ENCODE peak calls at places on chromosomes 2 and 18, in eight cellular contexts. One of them, this sample, is unnamed. For H3K4me1, the result is how much of the 10 kb centered on the place peaks cover.

GRCh38 chr2:174788291-174788929 is 24.1 kb upstream of the CHRNA1 start:
- DNase-seq in heart right ventricle: no peak
- DNase-seq in tibial artery: no peak
- DNase-seq in astrocyte: peak
- DNase-seq in GM23248: peak
- DNase-seq in H1: no peak
- DNase-seq in heart left ventricle: no peak
- DNase-seq in naive thymus-derived CD4-positive, alpha-beta T cell: no peak
- DNase-seq in this sample: no peak

GRCh38 chr2:17309741-17310339 is 208.4 kb downstream of the RAD51AP2 start:
- DNase-seq in heart right ventricle: no peak
- DNase-seq in tibial artery: no peak
- DNase-seq in astrocyte: peak
- DNase-seq in GM23248: peak
- DNase-seq in H1: peak
- DNase-seq in heart left ventricle: no peak
- DNase-seq in naive thymus-derived CD4-positive, alpha-beta T cell: no peak
- DNase-seq in this sample: no peak

GRCh38 chr18:73318732-73319479 is 451.1 kb upstream of the NETO1 start:
- DNase-seq in heart right ventricle: no peak
- DNase-seq in tibial artery: no peak
- DNase-seq in astrocyte: peak
- DNase-seq in GM23248: peak
- DNase-seq in H1: no peak
- DNase-seq in heart left ventricle: peak
- DNase-seq in naive thymus-derived CD4-positive, alpha-beta T cell: no peak
- DNase-seq in this sample: no peak

GRCh38 chr2:33238111-33238510 is 238.3 kb upstream of the RASGRP3 start:
- DNase-seq in heart right ventricle: no peak
- DNase-seq in tibial artery: no peak
- DNase-seq in astrocyte: peak
- DNase-seq in GM23248: peak
- DNase-seq in H1: no peak
- DNase-seq in heart left ventricle: no peak
- DNase-seq in naive thymus-derived CD4-positive, alpha-beta T cell: no peak
- DNase-seq in this sample: no peak

GRCh38 chr2:106801256-106801655 is 84.7 kb downstream of the ST6GAL2 start:
- DNase-seq in heart right ventricle: no peak
- DNase-seq in tibial artery: no peak
- DNase-seq in astrocyte: no peak
- DNase-seq in GM23248: no peak
- DNase-seq in H1: no peak
- DNase-seq in heart left ventricle: no peak
- DNase-seq in naive thymus-derived CD4-positive, alpha-beta T cell: no peak
- DNase-seq in this sample: no peak

GRCh38 chr2:6353669-6354068 is 512.0 kb downstream of the CMPK2 start:
- DNase-seq in heart right ventricle: no peak
- DNase-seq in tibial artery: no peak
- DNase-seq in astrocyte: peak
- DNase-seq in GM23248: no peak
- DNase-seq in H1: no peak
- DNase-seq in heart left ventricle: no peak
- DNase-seq in naive thymus-derived CD4-positive, alpha-beta T cell: no peak
- DNase-seq in this sample: no peak

GRCh38 chr18:72375628-72376027 is 168.5 kb downstream of the CBLN2 start:
- DNase-seq in heart right ventricle: no peak
- DNase-seq in tibial artery: no peak
- DNase-seq in astrocyte: peak
- DNase-seq in GM23248: no peak
- DNase-seq in H1: no peak
- DNase-seq in heart left ventricle: no peak
- DNase-seq in naive thymus-derived CD4-positive, alpha-beta T cell: no peak
- DNase-seq in this sample: no peak

GRCh38 chr2:232563580-232563979 is 13.1 kb downstream of the EIF4E2 start:
- DNase-seq in heart right ventricle: no peak
- DNase-seq in tibial artery: no peak
- DNase-seq in astrocyte: peak
- DNase-seq in GM23248: peak
- DNase-seq in H1: no peak
- DNase-seq in heart left ventricle: no peak
- DNase-seq in naive thymus-derived CD4-positive, alpha-beta T cell: no peak
- DNase-seq in this sample: no peak

GRCh38 chr2:239273280-239274234 is 127.3 kb downstream of the HDAC4 start:
- DNase-seq in heart right ventricle: no peak
- DNase-seq in tibial artery: peak
- DNase-seq in astrocyte: no peak
- DNase-seq in GM23248: no peak
- DNase-seq in H1: no peak
- DNase-seq in heart left ventricle: no peak
- DNase-seq in naive thymus-derived CD4-positive, alpha-beta T cell: no peak
- DNase-seq in this sample: no peak

DNA sequence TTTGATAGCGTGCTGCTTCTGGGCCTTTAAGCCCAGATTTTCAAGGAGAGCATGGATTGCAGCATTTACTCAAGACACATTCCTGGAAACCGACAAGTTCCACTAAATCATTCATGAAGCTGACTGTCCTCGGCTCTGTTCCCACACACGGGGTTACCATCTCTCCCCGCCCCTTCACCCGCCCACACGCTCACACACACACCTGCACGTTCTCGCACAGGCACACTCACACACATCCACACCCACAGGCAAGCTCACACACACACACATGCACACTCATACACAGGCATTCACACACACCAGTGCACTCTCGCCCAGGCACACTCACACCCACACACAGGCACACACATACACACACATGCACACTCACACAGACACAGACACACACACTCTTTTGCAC is 150.0 kb upstream of the AGAP1 start:
- DNase-seq in heart right ventricle: no peak
- DNase-seq in tibial artery: no peak
- DNase-seq in astrocyte: peak
- DNase-seq in GM23248: peak
- DNase-seq in H1: no peak
- DNase-seq in heart left ventricle: no peak
- DNase-seq in naive thymus-derived CD4-positive, alpha-beta T cell: no peak
- DNase-seq in this sample: no peak
- H3K27ac ChIP-seq in heart right ventricle: no peak
- H3K27ac ChIP-seq in tibial artery: no peak
- H3K27ac ChIP-seq in astrocyte: no peak
- H3K27ac ChIP-seq in GM23248: no peak
- H3K27ac ChIP-seq in H1: no peak
- H3K27ac ChIP-seq in heart left ventricle: peak
- H3K27ac ChIP-seq in naive thymus-derived CD4-positive, alpha-beta T cell: no peak
- H3K27ac ChIP-seq in this sample: no peak

GRCh38 chr2:100755441-100755840 is 64.5 kb upstream of the NPAS2 start:
- DNase-seq in heart right ventricle: no peak
- DNase-seq in tibial artery: no peak
- DNase-seq in astrocyte: peak
- DNase-seq in GM23248: peak
- DNase-seq in H1: no peak
- DNase-seq in heart left ventricle: no peak
- DNase-seq in naive thymus-derived CD4-positive, alpha-beta T cell: no peak
- DNase-seq in this sample: no peak

GRCh38 chr2:100757621-100758394 is 62.1 kb upstream of the NPAS2 start:
- DNase-seq in heart right ventricle: no peak
- DNase-seq in tibial artery: no peak
- DNase-seq in astrocyte: peak
- DNase-seq in GM23248: peak
- DNase-seq in H1: no peak
- DNase-seq in heart left ventricle: no peak
- DNase-seq in naive thymus-derived CD4-positive, alpha-beta T cell: no peak
- DNase-seq in this sample: peak

GRCh38 chr2:100754951-100755350 is 65.0 kb upstream of the NPAS2 start:
- DNase-seq in heart right ventricle: no peak
- DNase-seq in tibial artery: no peak
- DNase-seq in astrocyte: no peak
- DNase-seq in GM23248: peak
- DNase-seq in H1: no peak
- DNase-seq in heart left ventricle: no peak
- DNase-seq in naive thymus-derived CD4-positive, alpha-beta T cell: no peak
- DNase-seq in this sample: no peak

GRCh38 chr2:100759901-100760300 is 60.0 kb upstream of the NPAS2 start:
- DNase-seq in heart right ventricle: no peak
- DNase-seq in tibial artery: no peak
- DNase-seq in astrocyte: no peak
- DNase-seq in GM23248: no peak
- DNase-seq in H1: no peak
- DNase-seq in heart left ventricle: no peak
- DNase-seq in naive thymus-derived CD4-positive, alpha-beta T cell: no peak
- DNase-seq in this sample: no peak

DNA sequence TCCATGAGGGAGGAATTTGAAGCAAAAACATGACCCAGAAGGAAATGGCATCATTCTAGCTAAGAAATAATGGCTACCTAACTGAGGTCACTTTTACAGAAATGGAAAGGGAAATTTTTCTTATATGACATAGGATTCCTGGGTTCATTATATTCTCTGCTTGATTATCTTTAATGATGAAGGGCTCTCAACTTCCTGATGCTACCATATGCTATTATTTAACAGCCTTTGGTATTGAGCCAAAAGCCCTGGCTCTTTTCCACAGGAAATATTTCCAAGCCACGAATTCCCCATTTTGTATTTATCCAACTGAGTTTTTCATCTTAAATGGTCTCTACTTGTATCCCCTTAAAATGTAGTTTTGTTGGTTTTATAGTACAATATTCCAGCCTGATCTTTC is 63.2 kb upstream of the NPAS2 start:
- DNase-seq in heart right ventricle: no peak
- DNase-seq in tibial artery: no peak
- DNase-seq in astrocyte: no peak
- DNase-seq in GM23248: no peak
- DNase-seq in H1: no peak
- DNase-seq in heart left ventricle: no peak
- DNase-seq in naive thymus-derived CD4-positive, alpha-beta T cell: no peak
- DNase-seq in this sample: no peak
- H3K4me1 ChIP-seq in heart right ventricle: under half
- H3K4me1 ChIP-seq in tibial artery: under half
- H3K4me1 ChIP-seq in astrocyte: under half
- H3K4me1 ChIP-seq in GM23248: half or more
- H3K4me1 ChIP-seq in H1: under half
- H3K4me1 ChIP-seq in heart left ventricle: under half
- H3K4me1 ChIP-seq in naive thymus-derived CD4-positive, alpha-beta T cell: under half
- H3K4me1 ChIP-seq in this sample: under half

GRCh38 chr2:70528276-70528675 is 25.4 kb downstream of the TGFA start:
- DNase-seq in heart right ventricle: no peak
- DNase-seq in tibial artery: no peak
- DNase-seq in astrocyte: no peak
- DNase-seq in GM23248: no peak
- DNase-seq in H1: no peak
- DNase-seq in heart left ventricle: no peak
- DNase-seq in naive thymus-derived CD4-positive, alpha-beta T cell: no peak
- DNase-seq in this sample: no peak
- H3K27ac ChIP-seq in heart right ventricle: no peak
- H3K27ac ChIP-seq in tibial artery: no peak
- H3K27ac ChIP-seq in astrocyte: no peak
- H3K27ac ChIP-seq in GM23248: no peak
- H3K27ac ChIP-seq in H1: no peak
- H3K27ac ChIP-seq in heart left ventricle: no peak
- H3K27ac ChIP-seq in naive thymus-derived CD4-positive, alpha-beta T cell: no peak
- H3K27ac ChIP-seq in this sample: no peak

GRCh38 chr18:23585007-23585871 is 1.1 kb downstream of the NPC1 start:
- DNase-seq in heart right ventricle: no peak
- DNase-seq in tibial artery: no peak
- DNase-seq in astrocyte: peak
- DNase-seq in GM23248: peak
- DNase-seq in H1: no peak
- DNase-seq in heart left ventricle: peak
- DNase-seq in naive thymus-derived CD4-positive, alpha-beta T cell: no peak
- DNase-seq in this sample: no peak
- H3K4me1 ChIP-seq in heart right ventricle: under half
- H3K4me1 ChIP-seq in tibial artery: under half
- H3K4me1 ChIP-seq in astrocyte: under half
- H3K4me1 ChIP-seq in GM23248: under half
- H3K4me1 ChIP-seq in H1: under half
- H3K4me1 ChIP-seq in heart left ventricle: under half
- H3K4me1 ChIP-seq in naive thymus-derived CD4-positive, alpha-beta T cell: under half
- H3K4me1 ChIP-seq in this sample: under half

GRCh38 chr2:230735884-230736283 is 23.2 kb downstream of the CAB39 start:
- DNase-seq in heart right ventricle: no peak
- DNase-seq in tibial artery: no peak
- DNase-seq in astrocyte: no peak
- DNase-seq in GM23248: no peak
- DNase-seq in H1: no peak
- DNase-seq in heart left ventricle: no peak
- DNase-seq in naive thymus-derived CD4-positive, alpha-beta T cell: no peak
- DNase-seq in this sample: no peak

GRCh38 chr2:230738391-230738811 is 25.8 kb downstream of the CAB39 start:
- DNase-seq in heart right ventricle: no peak
- DNase-seq in tibial artery: no peak
- DNase-seq in astrocyte: peak
- DNase-seq in GM23248: peak
- DNase-seq in H1: no peak
- DNase-seq in heart left ventricle: no peak
- DNase-seq in naive thymus-derived CD4-positive, alpha-beta T cell: no peak
- DNase-seq in this sample: no peak

GRCh38 chr2:230739961-230740360 is 27.3 kb downstream of the CAB39 start:
- DNase-seq in heart right ventricle: no peak
- DNase-seq in tibial artery: no peak
- DNase-seq in astrocyte: no peak
- DNase-seq in GM23248: no peak
- DNase-seq in H1: no peak
- DNase-seq in heart left ventricle: no peak
- DNase-seq in naive thymus-derived CD4-positive, alpha-beta T cell: no peak
- DNase-seq in this sample: no peak

GRCh38 chr2:230738924-230739323 is 26.3 kb downstream of the CAB39 start:
- DNase-seq in heart right ventricle: no peak
- DNase-seq in tibial artery: no peak
- DNase-seq in astrocyte: no peak
- DNase-seq in GM23248: no peak
- DNase-seq in H1: no peak
- DNase-seq in heart left ventricle: no peak
- DNase-seq in naive thymus-derived CD4-positive, alpha-beta T cell: no peak
- DNase-seq in this sample: no peak

GRCh38 chr2:230737791-230738226 is 25.2 kb downstream of the CAB39 start:
- DNase-seq in heart right ventricle: no peak
- DNase-seq in tibial artery: no peak
- DNase-seq in astrocyte: no peak
- DNase-seq in GM23248: no peak
- DNase-seq in H1: no peak
- DNase-seq in heart left ventricle: no peak
- DNase-seq in naive thymus-derived CD4-positive, alpha-beta T cell: no peak
- DNase-seq in this sample: no peak
- H3K27ac ChIP-seq in heart right ventricle: no peak
- H3K27ac ChIP-seq in tibial artery: peak
- H3K27ac ChIP-seq in astrocyte: no peak
- H3K27ac ChIP-seq in GM23248: no peak
- H3K27ac ChIP-seq in H1: no peak
- H3K27ac ChIP-seq in heart left ventricle: peak
- H3K27ac ChIP-seq in naive thymus-derived CD4-positive, alpha-beta T cell: no peak
- H3K27ac ChIP-seq in this sample: peak

This sample was measured in sigmoid colon.